ENCODE peak calls at places on chromosomes 13 and 19, in ten cellular contexts. One of them, this sample, is unnamed.

GRCh38 chr19:48419158-48419920 is 25.9 kb downstream of the GRIN2D start:
- DNase-seq in ovary: no peak
- DNase-seq in T-helper 2 cell: peak; percentile 82
- DNase-seq in GM12891: no peak
- DNase-seq in ELF-1: peak; percentile 78
- DNase-seq in uterus: peak; percentile 28
- DNase-seq in Right ventricle myocardium superior: peak; percentile 67
- DNase-seq in HS-5: no peak
- DNase-seq in Caco-2: peak; percentile 72
- DNase-seq in colonic mucosa: peak; percentile 61
- DNase-seq in this sample: no peak

GRCh38 chr19:5314012-5314906 is 26.4 kb downstream of the PTPRS start:
- DNase-seq in ovary: no peak
- DNase-seq in T-helper 2 cell: no peak
- DNase-seq in GM12891: no peak
- DNase-seq in ELF-1: no peak
- DNase-seq in uterus: no peak
- DNase-seq in Right ventricle myocardium superior: no peak
- DNase-seq in HS-5: no peak
- DNase-seq in Caco-2: no peak
- DNase-seq in colonic mucosa: no peak
- DNase-seq in this sample: no peak

GRCh38 chr13:30355405-30355741 is 48.0 kb upstream of the KATNAL1 start:
- DNase-seq in ovary: no peak
- DNase-seq in T-helper 2 cell: no peak
- DNase-seq in GM12891: peak; percentile 41
- DNase-seq in ELF-1: peak; percentile 85
- DNase-seq in uterus: no peak
- DNase-seq in Right ventricle myocardium superior: no peak
- DNase-seq in HS-5: no peak
- DNase-seq in Caco-2: peak; percentile 33
- DNase-seq in colonic mucosa: no peak
- DNase-seq in this sample: peak; percentile 60

GRCh38 chr13:29849071-29849541 is 1.3 kb downstream of the UBL3 start:
- DNase-seq in ovary: no peak
- DNase-seq in T-helper 2 cell: peak; percentile 59
- DNase-seq in GM12891: no peak
- DNase-seq in ELF-1: peak; percentile 30
- DNase-seq in uterus: no peak
- DNase-seq in Right ventricle myocardium superior: peak; percentile 42
- DNase-seq in HS-5: no peak
- DNase-seq in Caco-2: peak; percentile 32
- DNase-seq in colonic mucosa: peak; percentile 43
- DNase-seq in this sample: peak; percentile 25

GRCh38 chr19:4502282-4503223 is 15.7 kb downstream of the PLIN4 start:
- DNase-seq in ovary: peak; percentile 35
- DNase-seq in T-helper 2 cell: no peak
- DNase-seq in GM12891: no peak
- DNase-seq in ELF-1: no peak
- DNase-seq in uterus: no peak
- DNase-seq in Right ventricle myocardium superior: peak; percentile 37
- DNase-seq in HS-5: no peak
- DNase-seq in Caco-2: no peak
- DNase-seq in colonic mucosa: no peak
- DNase-seq in this sample: no peak

GRCh38 chr13:106696140-106696539 is 128.2 kb upstream of the ARGLU1 start:
- DNase-seq in ovary: no peak
- DNase-seq in T-helper 2 cell: no peak
- DNase-seq in GM12891: no peak
- DNase-seq in ELF-1: no peak
- DNase-seq in uterus: no peak
- DNase-seq in Right ventricle myocardium superior: no peak
- DNase-seq in HS-5: no peak
- DNase-seq in Caco-2: no peak
- DNase-seq in colonic mucosa: no peak
- DNase-seq in this sample: no peak

GRCh38 chr13:54368387-54368786 is 1339.8 kb downstream of the OLFM4 start:
- DNase-seq in ovary: no peak
- DNase-seq in T-helper 2 cell: no peak
- DNase-seq in GM12891: no peak
- DNase-seq in ELF-1: no peak
- DNase-seq in uterus: no peak
- DNase-seq in Right ventricle myocardium superior: no peak
- DNase-seq in HS-5: no peak
- DNase-seq in Caco-2: no peak
- DNase-seq in colonic mucosa: no peak
- DNase-seq in this sample: no peak

GRCh38 chr13:93771782-93772181 is 545.2 kb downstream of the GPC6 start:
- DNase-seq in ovary: no peak
- DNase-seq in T-helper 2 cell: no peak
- DNase-seq in GM12891: no peak
- DNase-seq in ELF-1: no peak
- DNase-seq in uterus: no peak
- DNase-seq in Right ventricle myocardium superior: no peak
- DNase-seq in HS-5: no peak
- DNase-seq in Caco-2: no peak
- DNase-seq in colonic mucosa: no peak
- DNase-seq in this sample: no peak

GRCh38 chr13:43528992-43529391 is 257.8 kb downstream of the ENOX1 start:
- DNase-seq in ovary: no peak
- DNase-seq in T-helper 2 cell: no peak
- DNase-seq in GM12891: no peak
- DNase-seq in ELF-1: no peak
- DNase-seq in uterus: no peak
- DNase-seq in Right ventricle myocardium superior: no peak
- DNase-seq in HS-5: no peak
- DNase-seq in Caco-2: no peak
- DNase-seq in colonic mucosa: no peak
- DNase-seq in this sample: no peak

GRCh38 chr19:1213391-1214286 is 8.1 kb downstream of the STK11 start:
- DNase-seq in ovary: peak; percentile 42
- DNase-seq in T-helper 2 cell: peak; percentile 83
- DNase-seq in GM12891: peak; percentile 77
- DNase-seq in ELF-1: peak; percentile 62
- DNase-seq in uterus: peak; percentile 66
- DNase-seq in Right ventricle myocardium superior: peak; percentile 84
- DNase-seq in HS-5: no peak
- DNase-seq in Caco-2: no peak
- DNase-seq in colonic mucosa: peak; percentile 78
- DNase-seq in this sample: no peak

GRCh38 chr19:45568732-45569131 is 15.9 kb downstream of the OPA3 start:
- DNase-seq in ovary: no peak
- DNase-seq in T-helper 2 cell: no peak
- DNase-seq in GM12891: no peak
- DNase-seq in ELF-1: no peak
- DNase-seq in uterus: no peak
- DNase-seq in Right ventricle myocardium superior: no peak
- DNase-seq in HS-5: no peak
- DNase-seq in Caco-2: no peak
- DNase-seq in colonic mucosa: no peak
- DNase-seq in this sample: no peak

GRCh38 chr13:113862191-113862765 is 1.6 kb downstream of the GAS6 start:
- DNase-seq in ovary: no peak
- DNase-seq in T-helper 2 cell: no peak
- DNase-seq in GM12891: no peak
- DNase-seq in ELF-1: peak; percentile 37
- DNase-seq in uterus: no peak
- DNase-seq in Right ventricle myocardium superior: no peak
- DNase-seq in HS-5: no peak
- DNase-seq in Caco-2: no peak
- DNase-seq in colonic mucosa: peak; percentile 43
- DNase-seq in this sample: no peak

GRCh38 chr19:2040647-2041435 is 10.2 kb downstream of the MKNK2 start:
- DNase-seq in ovary: peak; percentile 41
- DNase-seq in T-helper 2 cell: no peak
- DNase-seq in GM12891: no peak
- DNase-seq in ELF-1: no peak
- DNase-seq in uterus: no peak
- DNase-seq in Right ventricle myocardium superior: peak; percentile 52
- DNase-seq in HS-5: no peak
- DNase-seq in Caco-2: no peak
- DNase-seq in colonic mucosa: no peak
- DNase-seq in this sample: no peak

GRCh38 chr13:95083758-95084157 is 217.5 kb downstream of the ABCC4 start:
- DNase-seq in ovary: no peak
- DNase-seq in T-helper 2 cell: no peak
- DNase-seq in GM12891: no peak
- DNase-seq in ELF-1: no peak
- DNase-seq in uterus: no peak
- DNase-seq in Right ventricle myocardium superior: no peak
- DNase-seq in HS-5: peak; percentile 49
- DNase-seq in Caco-2: no peak
- DNase-seq in colonic mucosa: no peak
- DNase-seq in this sample: no peak

GRCh38 chr13:112692104-112692503 is 2.3 kb downstream of the ATP11A start:
- DNase-seq in ovary: no peak
- DNase-seq in T-helper 2 cell: no peak
- DNase-seq in GM12891: no peak
- DNase-seq in ELF-1: no peak
- DNase-seq in uterus: no peak
- DNase-seq in Right ventricle myocardium superior: no peak
- DNase-seq in HS-5: no peak
- DNase-seq in Caco-2: no peak
- DNase-seq in colonic mucosa: no peak
- DNase-seq in this sample: no peak

GRCh38 chr19:19477705-19478383 is 37.5 kb downstream of the TSSK6 start:
- DNase-seq in ovary: no peak
- DNase-seq in T-helper 2 cell: no peak
- DNase-seq in GM12891: no peak
- DNase-seq in ELF-1: no peak
- DNase-seq in uterus: no peak
- DNase-seq in Right ventricle myocardium superior: no peak
- DNase-seq in HS-5: no peak
- DNase-seq in Caco-2: no peak
- DNase-seq in colonic mucosa: peak; percentile 75
- DNase-seq in this sample: peak; percentile 60

GRCh38 chr13:41905600-41906254 is 55.2 kb downstream of the VWA8 start:
- DNase-seq in ovary: no peak
- DNase-seq in T-helper 2 cell: peak; percentile 68
- DNase-seq in GM12891: peak; percentile 15
- DNase-seq in ELF-1: no peak
- DNase-seq in uterus: no peak
- DNase-seq in Right ventricle myocardium superior: no peak
- DNase-seq in HS-5: peak; percentile 13
- DNase-seq in Caco-2: peak; percentile 31
- DNase-seq in colonic mucosa: no peak
- DNase-seq in this sample: peak; percentile 50

GRCh38 chr19:56838680-56838929 is 1.9 kb downstream of the PEG3 start:
- DNase-seq in ovary: no peak
- DNase-seq in T-helper 2 cell: no peak
- DNase-seq in GM12891: no peak
- DNase-seq in ELF-1: no peak
- DNase-seq in uterus: no peak
- DNase-seq in Right ventricle myocardium superior: no peak
- DNase-seq in HS-5: no peak
- DNase-seq in Caco-2: no peak
- DNase-seq in colonic mucosa: no peak
- DNase-seq in this sample: no peak

GRCh38 chr19:33248954-33249613 is 23.4 kb upstream of the SLC7A10 start:
- DNase-seq in ovary: no peak
- DNase-seq in T-helper 2 cell: no peak
- DNase-seq in GM12891: no peak
- DNase-seq in ELF-1: no peak
- DNase-seq in uterus: no peak
- DNase-seq in Right ventricle myocardium superior: peak; percentile 68
- DNase-seq in HS-5: no peak
- DNase-seq in Caco-2: peak; percentile 43
- DNase-seq in colonic mucosa: no peak
- DNase-seq in this sample: no peak

GRCh38 chr19:34962281-34962944 is 1.6 kb downstream of the ZNF792 start:
- DNase-seq in ovary: no peak
- DNase-seq in T-helper 2 cell: peak; percentile 92
- DNase-seq in GM12891: no peak
- DNase-seq in ELF-1: no peak
- DNase-seq in uterus: peak; percentile 32
- DNase-seq in Right ventricle myocardium superior: no peak
- DNase-seq in HS-5: no peak
- DNase-seq in Caco-2: no peak
- DNase-seq in colonic mucosa: peak; percentile 54
- DNase-seq in this sample: peak; percentile 37

GRCh38 chr19:42208612-42209011 is 8.9 kb downstream of the DEDD2 start:
- DNase-seq in ovary: no peak
- DNase-seq in T-helper 2 cell: no peak
- DNase-seq in GM12891: no peak
- DNase-seq in ELF-1: no peak
- DNase-seq in uterus: no peak
- DNase-seq in Right ventricle myocardium superior: no peak
- DNase-seq in HS-5: no peak
- DNase-seq in Caco-2: no peak
- DNase-seq in colonic mucosa: no peak
- DNase-seq in this sample: no peak

GRCh38 chr19:29645911-29646310 is 19.4 kb upstream of the PLEKHF1 start:
- DNase-seq in ovary: peak; percentile 46
- DNase-seq in T-helper 2 cell: peak; percentile 40
- DNase-seq in GM12891: no peak
- DNase-seq in ELF-1: no peak
- DNase-seq in uterus: no peak
- DNase-seq in Right ventricle myocardium superior: peak; percentile 74
- DNase-seq in HS-5: no peak
- DNase-seq in Caco-2: no peak
- DNase-seq in colonic mucosa: no peak
- DNase-seq in this sample: no peak

GRCh38 chr19:35169226-35169995 is 14.9 kb downstream of the FXYD5 start:
- DNase-seq in ovary: no peak
- DNase-seq in T-helper 2 cell: no peak
- DNase-seq in GM12891: no peak
- DNase-seq in ELF-1: no peak
- DNase-seq in uterus: no peak
- DNase-seq in Right ventricle myocardium superior: no peak
- DNase-seq in HS-5: no peak
- DNase-seq in Caco-2: no peak
- DNase-seq in colonic mucosa: no peak
- DNase-seq in this sample: no peak

GRCh38 chr19:12872941-12873890 is 8.0 kb downstream of the DNASE2 start:
- DNase-seq in ovary: peak; percentile 91
- DNase-seq in T-helper 2 cell: peak; percentile 77
- DNase-seq in GM12891: peak; percentile 55
- DNase-seq in ELF-1: peak; percentile 98
- DNase-seq in uterus: no peak
- DNase-seq in Right ventricle myocardium superior: peak; percentile 55
- DNase-seq in HS-5: no peak
- DNase-seq in Caco-2: peak; percentile 69
- DNase-seq in colonic mucosa: peak; percentile 79
- DNase-seq in this sample: no peak

GRCh38 chr19:14525729-14526128 is 3.7 kb upstream of the TECR start:
- DNase-seq in ovary: no peak
- DNase-seq in T-helper 2 cell: no peak
- DNase-seq in GM12891: no peak
- DNase-seq in ELF-1: peak; percentile 57
- DNase-seq in uterus: no peak
- DNase-seq in Right ventricle myocardium superior: no peak
- DNase-seq in HS-5: no peak
- DNase-seq in Caco-2: no peak
- DNase-seq in colonic mucosa: no peak
- DNase-seq in this sample: no peak

GRCh38 chr19:3576696-3577443 is 4.1 kb downstream of the HMG20B start:
- DNase-seq in ovary: peak; percentile 77
- DNase-seq in T-helper 2 cell: no peak
- DNase-seq in GM12891: no peak
- DNase-seq in ELF-1: peak; percentile 75
- DNase-seq in uterus: peak; percentile 46
- DNase-seq in Right ventricle myocardium superior: peak; percentile 81
- DNase-seq in HS-5: no peak
- DNase-seq in Caco-2: peak; percentile 42
- DNase-seq in colonic mucosa: peak; percentile 63
- DNase-seq in this sample: no peak

GRCh38 chr19:2528543-2529173 is 52.7 kb downstream of the GADD45B start:
- DNase-seq in ovary: no peak
- DNase-seq in T-helper 2 cell: no peak
- DNase-seq in GM12891: no peak
- DNase-seq in ELF-1: peak; percentile 63
- DNase-seq in uterus: no peak
- DNase-seq in Right ventricle myocardium superior: peak; percentile 22
- DNase-seq in HS-5: no peak
- DNase-seq in Caco-2: peak; percentile 75
- DNase-seq in colonic mucosa: no peak
- DNase-seq in this sample: no peak

GRCh38 chr19:47445937-47446402 is 25.7 kb downstream of the SLC8A2 start:
- DNase-seq in ovary: no peak
- DNase-seq in T-helper 2 cell: peak; percentile 65
- DNase-seq in GM12891: no peak
- DNase-seq in ELF-1: no peak
- DNase-seq in uterus: peak; percentile 82
- DNase-seq in Right ventricle myocardium superior: peak; percentile 56
- DNase-seq in HS-5: no peak
- DNase-seq in Caco-2: peak; percentile 34
- DNase-seq in colonic mucosa: peak; percentile 27
- DNase-seq in this sample: no peak